ENCODE peak calls at places on chromosomes 12 and 14, in four cellular contexts. J is HCT116, D is K562, E is transverse colon. Q is an unnamed sample.

GRCh38 chr12:76310110-76310509 is 38.1 kb downstream of the BBS10 start:
- DNase-seq in J (no peak), E (no peak), D (no peak), Q (no peak)

GRCh38 chr14:52599974-52600373 is 47.3 kb downstream of the GPR137C start:
- DNase-seq in D (no peak), E (no peak), J (no peak), Q (no peak)

GRCh38 chr12:34400423-34400881 is 378.2 kb downstream of the ALG10 start:
- DNase-seq in J (no peak), D (peak), E (peak), Q (no peak)

GRCh38 chr12:30169839-30170591 is 386.3 kb upstream of the TMTC1 start:
- DNase-seq in J (no peak), D (no peak), E (no peak), Q (no peak)

GRCh38 chr12:41521872-41522379 is 333.8 kb downstream of the PDZRN4 start:
- DNase-seq in J (no peak), D (no peak), E (no peak), Q (no peak)

GRCh38 chr14:21924479-21924878 is 250.9 kb upstream of the OR4E1 start:
- DNase-seq in J (no peak), E (peak), D (no peak), Q (no peak)

GRCh38 chr14:102353126-102353619 is 9.5 kb downstream of the CINP start:
- DNase-seq in J (no peak), E (no peak), D (no peak), Q (no peak)

GRCh38 chr14:101600891-101601602 is 39.8 kb downstream of the DIO3 start:
- DNase-seq in D (no peak), E (peak), J (no peak), Q (no peak)

GRCh38 chr14:92144708-92145107 is 22.9 kb downstream of the CPSF2 start:
- DNase-seq in D (no peak), E (no peak), J (no peak), Q (no peak)

GRCh38 chr14:23299986-23300686 is 2.5 kb downstream of the PPP1R3E start:
- DNase-seq in J (no peak), E (no peak), D (no peak), Q (no peak)

GRCh38 chr12:109098142-109098652 is 800 bp downstream of the UNG start:
- DNase-seq in E (peak), D (no peak), J (no peak), Q (no peak)

GRCh38 chr14:67515386-67516079 is 17.6 kb upstream of the PLEKHH1 start:
- DNase-seq in J (no peak), D (no peak), E (no peak), Q (peak)

GRCh38 chr14:36506732-36507614 is 13.1 kb downstream of the NKX2-1 start:
- DNase-seq in E (no peak), J (no peak), D (no peak), Q (no peak)

GRCh38 chr12:92038476-92038875 is 107.2 kb downstream of the BTG1 start:
- DNase-seq in J (no peak), D (no peak), E (no peak), Q (no peak)

GRCh38 chr12:119803391-119803791 is 73.7 kb downstream of the CIT start:
- DNase-seq in D (no peak), E (no peak), J (no peak), Q (no peak)

GRCh38 chr14:104224516-104225281 is 86.3 kb downstream of the KIF26A start:
- DNase-seq in D (peak), J (no peak), E (peak), Q (peak)

GRCh38 chr14:91249841-91250616 is 5.5 kb upstream of the GPR68 start:
- DNase-seq in D (peak), J (no peak), E (peak), Q (peak)

GRCh38 chr14:104499784-104500496 is 79.6 kb upstream of the C14orf180 start:
- DNase-seq in D (no peak), J (no peak), E (peak), Q (no peak)

GRCh38 chr14:101477648-101478047 is 83.6 kb upstream of the DIO3 start:
- DNase-seq in D (no peak), J (no peak), E (no peak), Q (no peak)

GRCh38 chr14:51293926-51294290 is 53.9 kb downstream of the TMX1 start:
- DNase-seq in E (no peak), J (no peak), D (no peak), Q (no peak)

GRCh38 chr14:32471183-32471582 is 142.1 kb downstream of the AKAP6 start:
- DNase-seq in J (no peak), D (no peak), E (no peak), Q (no peak)

GRCh38 chr12:26274441-26275312 is 79.3 kb downstream of the SSPN start:
- DNase-seq in J (peak), E (peak), D (peak), Q (peak)

GRCh38 chr12:86660488-86661171 is 404.4 kb upstream of the MGAT4C start:
- DNase-seq in J (peak), D (no peak), E (no peak), Q (no peak)

GRCh38 chr12:130344529-130344928 is 6.8 kb downstream of the PIWIL1 start:
- DNase-seq in J (no peak), D (no peak), E (no peak), Q (no peak)

GRCh38 chr12:74725154-74725553 is 187.5 kb downstream of the ATXN7L3B start:
- DNase-seq in J (no peak), E (no peak), D (no peak), Q (no peak)

GRCh38 chr14:66507722-66508546 is at the start of gene GPHN:
- DNase-seq in D (peak), E (peak), J (peak), Q (peak)

GRCh38 chr12:84807249-84807648 is 105.3 kb downstream of the SLC6A15 start:
- DNase-seq in D (no peak), E (no peak), J (no peak), Q (no peak)

GRCh38 chr14:73942180-73942579 is 7.7 kb downstream of the FAM161B start:
- DNase-seq in D (peak), J (no peak), E (no peak), Q (no peak)

GRCh38 chr12:58942345-58942744 is 22.0 kb upstream of the LRIG3 start:
- DNase-seq in E (no peak), J (no peak), D (no peak), Q (no peak)

GRCh38 chr12:128891856-128892255 is 38.6 kb downstream of the GLT1D1 start:
- DNase-seq in J (no peak), D (no peak), E (no peak), Q (no peak)

GRCh38 chr14:100067481-100067880 is 2.3 kb downstream of the EVL start:
- DNase-seq in J (no peak), E (no peak), D (no peak), Q (no peak)

GRCh38 chr12:79546461-79547043 is 144.2 kb downstream of the PAWR start:
- DNase-seq in E (no peak), J (no peak), D (no peak), Q (no peak)

GRCh38 chr12:111505601-111506036 is 93.5 kb downstream of the ATXN2 start:
- DNase-seq in D (no peak), E (no peak), J (no peak), Q (no peak)

GRCh38 chr12:56160160-56160763 is 2.1 kb downstream of the MYL6 start:
- DNase-seq in E (peak), D (no peak), J (no peak), Q (no peak)

GRCh38 chr12:78457951-78458350 is 406.6 kb upstream of the SYT1 start:
- DNase-seq in J (no peak), D (no peak), E (no peak), Q (peak)

GRCh38 chr12:131963381-131963780 is 13.6 kb downstream of the EP400 start:
- DNase-seq in J (no peak), E (no peak), D (peak), Q (no peak)

GRCh38 chr14:53533384-53533975 is 380.4 kb upstream of the DDHD1 start:
- DNase-seq in D (no peak), J (no peak), E (no peak), Q (no peak)

DNA sequence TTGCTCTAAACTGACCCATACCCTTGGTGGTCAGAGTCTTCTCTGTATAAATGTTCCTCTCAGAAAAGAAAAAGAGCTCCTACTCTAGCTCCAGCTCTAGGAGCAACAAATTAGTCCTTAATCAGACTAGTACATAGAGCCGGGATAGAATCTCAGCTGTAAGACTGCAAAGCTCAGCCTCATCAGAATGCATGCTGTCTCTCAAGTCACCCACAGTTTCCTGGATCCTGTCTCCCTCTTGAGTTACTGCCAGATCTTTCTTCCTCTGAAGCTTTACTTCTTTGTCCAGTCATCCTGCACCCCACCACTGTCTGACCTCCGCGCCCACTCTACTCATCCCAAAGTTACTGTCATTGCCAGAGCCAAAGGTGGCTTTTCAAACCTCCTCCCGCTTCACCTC is 139.3 kb upstream of the PRMT8 start:
- DNase-seq in J (no peak), E (no peak), D (no peak), Q (no peak)
- TF ChIP-seq POLR2AphosphoS5 in J (no peak), E (no peak), D (no peak), Q (no peak)

DNA sequence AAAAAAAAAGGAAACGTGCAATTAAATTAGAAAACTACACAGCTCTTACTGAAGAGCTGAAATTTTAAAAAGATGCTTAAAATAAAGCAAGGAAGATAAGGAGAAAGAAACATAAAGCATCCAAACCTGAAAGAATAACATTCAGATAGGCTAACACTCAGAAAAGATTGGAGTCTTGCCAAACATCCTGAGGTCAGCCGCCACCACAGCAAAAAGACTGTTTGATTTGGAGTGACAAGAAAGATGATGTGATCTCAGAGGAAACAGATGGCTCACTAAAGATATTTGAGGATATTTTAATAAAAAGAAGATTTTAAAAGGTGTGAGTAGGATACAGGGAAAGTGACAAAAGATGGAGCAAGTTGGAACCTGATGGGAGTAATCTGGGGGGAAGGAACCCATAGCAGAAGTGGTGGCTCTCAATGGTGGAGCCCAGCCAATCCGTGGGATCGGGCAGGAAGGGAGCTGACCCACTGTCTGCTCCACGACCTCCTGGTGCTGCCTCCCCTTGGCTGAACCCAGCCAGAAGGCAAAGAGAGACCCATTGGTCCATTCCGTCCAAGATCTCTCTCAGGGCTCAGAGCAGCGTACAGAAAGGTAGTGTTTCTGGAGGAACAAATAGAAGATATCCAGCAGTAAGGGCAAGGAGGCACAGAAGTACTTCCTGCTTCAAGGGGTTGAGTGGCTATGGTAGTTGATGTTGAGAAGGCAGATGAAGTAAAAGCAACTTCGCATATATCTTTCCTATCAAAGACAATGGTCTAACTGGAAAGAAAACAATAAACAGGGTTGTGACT is 469.6 kb downstream of the RGS6 start:
- DNase-seq in J (no peak), D (no peak), E (no peak), Q (no peak)
- TF ChIP-seq POLR2AphosphoS5 in J (no peak), D (no peak), E (no peak), Q (no peak)

DNA sequence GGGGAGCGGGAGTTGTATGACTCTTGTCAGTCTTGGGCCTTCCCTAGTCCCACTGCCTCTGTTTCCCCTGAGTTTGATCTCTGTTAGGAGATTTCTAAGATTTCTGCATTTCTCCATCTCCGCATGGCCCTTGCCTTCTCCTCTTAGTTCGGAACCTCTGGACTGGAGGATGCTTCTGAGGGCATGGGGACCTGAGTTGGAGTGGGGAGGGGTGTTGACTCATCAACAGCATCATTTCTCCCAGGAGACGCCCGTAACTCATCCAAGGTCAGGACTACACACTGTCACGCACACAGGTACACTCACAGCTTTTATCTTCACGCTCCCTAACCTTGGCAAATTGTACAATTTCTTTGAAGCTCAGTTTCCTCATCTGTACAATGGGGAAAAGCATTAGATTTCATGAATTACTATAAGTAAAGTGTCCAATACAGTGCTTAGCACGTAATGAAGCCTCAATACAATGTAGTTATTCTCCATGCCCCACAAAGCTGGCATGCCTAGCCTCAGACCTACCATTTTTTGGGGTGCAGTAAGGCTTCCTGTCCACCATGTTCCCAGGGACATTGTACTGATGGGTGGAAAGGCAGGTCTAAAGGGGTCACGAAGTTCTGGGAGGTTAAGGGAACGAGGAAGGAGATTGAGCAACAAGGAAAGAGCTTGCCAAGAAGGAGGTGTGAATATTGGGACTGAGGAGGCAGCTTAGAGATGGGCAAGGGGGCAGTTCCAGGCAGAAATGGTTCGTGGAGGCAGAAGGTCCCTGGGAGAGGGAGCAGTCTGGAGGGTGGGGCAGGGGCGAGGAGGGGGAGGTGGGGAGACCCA is 600 bp upstream of the LAG3 start:
- DNase-seq in D (no peak), E (no peak), J (no peak), Q (no peak)
- TF ChIP-seq POLR2AphosphoS5 in D (no peak), E (no peak), J (no peak), Q (no peak)

DNA sequence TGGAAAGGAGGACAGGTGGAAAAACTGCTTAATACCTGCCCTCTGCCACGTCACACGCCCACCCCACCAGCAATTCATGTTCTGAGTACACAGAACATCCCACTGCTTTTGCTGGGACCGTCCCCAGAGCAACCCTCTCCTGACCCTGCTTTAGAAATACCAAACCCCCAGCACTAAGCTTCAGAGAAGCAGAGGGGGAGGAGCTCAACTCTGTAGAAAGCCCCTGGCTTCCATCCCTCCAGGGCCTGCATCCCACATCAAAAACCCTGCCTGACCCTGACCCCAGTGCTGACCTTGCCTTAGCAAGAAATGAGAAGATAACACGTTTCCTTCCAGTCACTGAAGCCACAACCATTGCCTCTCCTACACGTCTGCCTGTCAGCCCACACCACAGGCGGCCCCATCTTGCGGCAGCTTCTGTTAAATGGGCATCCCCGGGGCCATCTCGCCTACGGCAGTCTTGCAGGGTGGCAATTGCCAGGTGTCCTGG is 19.7 kb downstream of the VDR start:
- DNase-seq in J (no peak), E (no peak), D (peak), Q (no peak)
- TF ChIP-seq POLR2AphosphoS5 in J (no peak), E (no peak), D (no peak), Q (no peak)

DNA sequence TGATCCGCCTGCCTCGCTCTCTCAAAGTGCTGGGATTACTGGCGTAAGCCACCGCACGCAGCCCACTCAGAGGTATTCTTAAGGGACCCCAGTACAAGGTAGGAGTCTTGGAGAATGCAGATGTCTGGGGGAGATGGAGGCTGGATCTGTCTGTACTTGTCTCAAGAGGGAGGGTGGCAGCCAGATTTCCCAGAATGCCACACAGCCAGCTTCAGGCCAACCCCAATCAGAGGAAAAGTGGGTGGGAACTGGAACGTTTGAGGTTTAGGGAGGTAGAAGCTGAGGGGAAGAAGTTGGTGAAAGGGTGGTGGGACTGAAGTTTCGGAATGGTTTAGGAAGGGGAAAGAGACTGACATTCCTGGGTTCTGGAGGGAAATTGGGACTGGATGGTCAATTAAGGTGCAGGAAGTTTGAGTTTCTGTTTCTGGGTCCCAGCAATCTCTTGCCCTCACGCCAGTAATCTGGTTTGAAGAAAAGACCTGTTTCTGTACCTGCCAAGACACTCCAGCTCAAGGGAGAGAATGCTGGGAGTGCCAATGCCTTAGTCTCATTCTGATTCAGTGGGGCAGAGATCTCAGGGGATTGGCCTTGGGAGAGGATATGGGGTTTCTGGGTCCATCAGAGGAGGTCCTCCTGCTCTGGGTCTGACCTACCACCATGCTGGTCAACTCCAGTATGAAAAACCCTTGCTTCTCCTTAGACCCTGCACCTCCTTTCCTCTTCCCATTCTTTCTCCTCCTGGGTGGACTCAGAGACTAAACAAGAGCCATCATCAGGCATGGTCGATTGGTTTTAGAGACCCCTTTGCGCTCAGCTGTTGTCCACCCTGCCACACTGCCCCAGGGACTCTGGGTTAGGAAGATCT is 8.2 kb upstream of the ZNF385A start:
- DNase-seq in J (no peak), D (peak), E (no peak), Q (no peak)
- TF ChIP-seq POLR2AphosphoS5 in J (no peak), D (no peak), E (no peak), Q (no peak)

GRCh38 chr12:69484428-69484827 is 14.2 kb downstream of the FRS2 start:
- DNase-seq in D (no peak), J (no peak), E (no peak), Q (no peak)

GRCh38 chr12:69479675-69480074 is 9.5 kb downstream of the FRS2 start:
- DNase-seq in E (no peak), J (no peak), D (no peak), Q (no peak)

GRCh38 chr12:69481133-69481532 is 10.9 kb downstream of the FRS2 start:
- DNase-seq in E (no peak), D (no peak), J (no peak), Q (no peak)

GRCh38 chr12:69483700-69484099 is 13.5 kb downstream of the FRS2 start:
- DNase-seq in J (no peak), D (no peak), E (no peak), Q (no peak)

GRCh38 chr12:69480698-69481097 is 10.5 kb downstream of the FRS2 start:
- DNase-seq in E (no peak), D (no peak), J (no peak), Q (no peak)
- TF ChIP-seq POLR2AphosphoS5 in E (no peak), D (no peak), J (no peak), Q (no peak)

GRCh38 chr12:64085996-64086395 is 136.1 kb downstream of the KICS2 start:
- DNase-seq in D (no peak), J (no peak), E (no peak), Q (no peak)

GRCh38 chr12:64082866-64083268 is 139.2 kb downstream of the KICS2 start:
- DNase-seq in J (no peak), E (no peak), D (no peak), Q (no peak)

GRCh38 chr12:64085154-64085553 is 136.9 kb downstream of the KICS2 start:
- DNase-seq in E (no peak), D (no peak), J (no peak), Q (no peak)

GRCh38 chr12:64081020-64081419 is 141.1 kb downstream of the KICS2 start:
- DNase-seq in J (no peak), E (no peak), D (no peak), Q (no peak)

GRCh38 chr12:64083285-64084210 is 138.5 kb downstream of the KICS2 start:
- DNase-seq in J (no peak), E (peak), D (no peak), Q (no peak)
- TF ChIP-seq POLR2AphosphoS5 in J (no peak), E (peak), D (no peak), Q (no peak)

GRCh38 chr14:77040059-77040308 is 11.5 kb upstream of the IRF2BPL start:
- DNase-seq in E (no peak), J (no peak), D (no peak), Q (no peak)
- TF ChIP-seq POLR2AphosphoS5 in E (no peak), J (no peak), D (no peak), Q (no peak)

Q was measured in GM12891.